ENCODE peak calls at places on chromosomes 1 and 21, in five cellular contexts. P, V, K, T and D are unnamed samples.

GRCh38 chr1:92980732-92981647 is 19.7 kb upstream of the DIPK1A start:
- DNase-seq in K (no peak), P (no peak), V (no peak), T (no peak), D (no peak)

GRCh38 chr1:241985787-241986186 is 13.1 kb downstream of the MAP1LC3C start:
- DNase-seq in K (peak), P (no peak), T (no peak), V (peak), D (peak)

GRCh38 chr1:109482796-109483638 is 688 bp upstream of the ATXN7L2 start:
- DNase-seq in T (no peak), K (no peak), V (no peak), P (no peak), D (no peak)

GRCh38 chr1:196449459-196449858 is 158.8 kb downstream of the KCNT2 start:
- DNase-seq in T (no peak), K (no peak), P (no peak), V (no peak), D (no peak)

GRCh38 chr1:212959266-212960220 is 9.2 kb downstream of the VASH2 start:
- DNase-seq in K (no peak), P (no peak), V (no peak), T (no peak), D (no peak)

GRCh38 chr1:61050541-61051454 is 31.6 kb upstream of the NFIA start:
- DNase-seq in T (peak), V (peak), K (peak), P (peak), D (no peak)

GRCh38 chr1:8031176-8031785 is 5.2 kb upstream of the ERRFI1 start:
- DNase-seq in V (no peak), K (peak), T (no peak), P (no peak), D (peak)

GRCh38 chr21:32411366-32412161 is 942 bp upstream of the EVA1C start:
- DNase-seq in V (peak), K (peak), P (peak), T (peak), D (peak)

GRCh38 chr1:206680279-206680678 is 4.4 kb upstream of the MAPKAPK2 start:
- DNase-seq in T (no peak), V (no peak), P (no peak), K (no peak), D (no peak)

GRCh38 chr1:200628223-200628868 is 7.8 kb upstream of the KIF14 start:
- DNase-seq in T (no peak), P (no peak), V (peak), K (no peak), D (no peak)

GRCh38 chr1:180229483-180230415 is at the start of gene LHX4:
- DNase-seq in K (peak), V (no peak), P (no peak), T (no peak), D (peak)

GRCh38 chr1:204453141-204453772 is 41.3 kb downstream of the PIK3C2B start:
- DNase-seq in K (no peak), T (no peak), V (no peak), P (no peak), D (no peak)

GRCh38 chr21:25313891-25314646 is 293.2 kb downstream of the MRPL39 start:
- DNase-seq in K (peak), V (no peak), T (no peak), P (no peak), D (peak)

GRCh38 chr1:56095924-56096655 is 483.3 kb downstream of the PLPP3 start:
- DNase-seq in T (no peak), V (peak), P (no peak), K (peak), D (peak)

GRCh38 chr1:21774835-21775541 is 8.0 kb downstream of the USP48 start:
- DNase-seq in K (no peak), V (no peak), P (no peak), T (no peak), D (no peak)

GRCh38 chr21:42009018-42009830 is 936 bp downstream of the ZBTB21 start:
- DNase-seq in K (peak), V (peak), P (no peak), T (peak), D (peak)

GRCh38 chr1:216210081-216210480 is 213.2 kb downstream of the USH2A start:
- DNase-seq in P (no peak), T (no peak), K (peak), V (no peak), D (peak)

GRCh38 chr1:183569801-183570200 is 20.5 kb downstream of the NCF2 start:
- DNase-seq in V (no peak), P (no peak), T (no peak), K (no peak), D (no peak)

GRCh38 chr1:99825702-99826101 is 24.5 kb upstream of the AGL start:
- DNase-seq in T (no peak), K (no peak), P (no peak), V (no peak), D (no peak)

GRCh38 chr1:20725189-20726106 is 7.1 kb downstream of the SH2D5 start:
- DNase-seq in T (no peak), P (no peak), K (peak), V (no peak), D (peak)

GRCh38 chr1:56547977-56548376 is 31.4 kb downstream of the PLPP3 start:
- DNase-seq in K (no peak), V (peak), T (no peak), P (no peak), D (no peak)

GRCh38 chr1:33334081-33334552 is 13.2 kb upstream of the A3GALT2 start:
- DNase-seq in K (no peak), T (no peak), V (peak), P (no peak), D (no peak)

GRCh38 chr1:202643397-202644218 is 66.6 kb downstream of the SYT2 start:
- DNase-seq in V (peak), P (no peak), K (no peak), T (no peak), D (no peak)